ENCODE peak calls at places on chromosomes 11 and 22, in four cellular contexts. P, E, L and F are unnamed samples.

GRCh38 chr11:1112351-1113191 is 37.9 kb downstream of the MUC2 start:
- DNase-seq in E (no peak), L (no peak), P (no peak), F (peak)

GRCh38 chr22:41028841-41029240 is 63.6 kb upstream of the EP300 start:
- DNase-seq in P (no peak), E (peak), L (peak), F (no peak)

GRCh38 chr22:38432264-38432663 is 22.7 kb downstream of the KCNJ4 start:
- DNase-seq in P (no peak), L (no peak), E (no peak), F (no peak)

GRCh38 chr11:2316169-2316962 is 14.6 kb downstream of the TSPAN32 start:
- DNase-seq in E (no peak), P (no peak), L (no peak), F (no peak)

GRCh38 chr11:134765565-134765964 is 353.5 kb upstream of the B3GAT1 start:
- DNase-seq in P (no peak), L (no peak), E (no peak), F (no peak)

GRCh38 chr11:5929571-5929970 is 12.5 kb upstream of the OR56A3 start:
- DNase-seq in L (no peak), E (no peak), P (no peak), F (no peak)

GRCh38 chr11:13928566-13929251 is 33.8 kb upstream of the SPON1 start:
- DNase-seq in P (no peak), E (peak), L (peak), F (no peak)

GRCh38 chr11:131691558-131692041 is 321.2 kb downstream of the NTM start:
- DNase-seq in E (peak), P (no peak), L (peak), F (peak)

GRCh38 chr11:86442420-86442819 is 67.7 kb downstream of the CCDC81 start:
- DNase-seq in L (no peak), P (no peak), E (no peak), F (no peak)

GRCh38 chr11:59602432-59602831 is 13.1 kb downstream of the OSBP start:
- DNase-seq in P (no peak), L (no peak), E (no peak), F (no peak)

GRCh38 chr11:96200243-96200642 is 142.8 kb downstream of the MAML2 start:
- DNase-seq in L (no peak), E (peak), P (no peak), F (no peak)

GRCh38 chr11:41301023-41301422 is 158.4 kb downstream of the LRRC4C start:
- DNase-seq in E (peak), P (no peak), L (peak), F (no peak)

GRCh38 chr22:23697031-23697970 is 6.5 kb downstream of the RGL4 start:
- DNase-seq in E (no peak), L (no peak), P (no peak), F (no peak)
- TF ChIP-seq CTCF in E (no peak), L (no peak), P (no peak), F (no peak)

GRCh38 chr11:10916674-10917073 is 58.8 kb upstream of the ZBED5 start:
- DNase-seq in L (peak), P (no peak), E (no peak), F (no peak)
- TF ChIP-seq CTCF in L (no peak), P (no peak), E (no peak), F (no peak)

DNA sequence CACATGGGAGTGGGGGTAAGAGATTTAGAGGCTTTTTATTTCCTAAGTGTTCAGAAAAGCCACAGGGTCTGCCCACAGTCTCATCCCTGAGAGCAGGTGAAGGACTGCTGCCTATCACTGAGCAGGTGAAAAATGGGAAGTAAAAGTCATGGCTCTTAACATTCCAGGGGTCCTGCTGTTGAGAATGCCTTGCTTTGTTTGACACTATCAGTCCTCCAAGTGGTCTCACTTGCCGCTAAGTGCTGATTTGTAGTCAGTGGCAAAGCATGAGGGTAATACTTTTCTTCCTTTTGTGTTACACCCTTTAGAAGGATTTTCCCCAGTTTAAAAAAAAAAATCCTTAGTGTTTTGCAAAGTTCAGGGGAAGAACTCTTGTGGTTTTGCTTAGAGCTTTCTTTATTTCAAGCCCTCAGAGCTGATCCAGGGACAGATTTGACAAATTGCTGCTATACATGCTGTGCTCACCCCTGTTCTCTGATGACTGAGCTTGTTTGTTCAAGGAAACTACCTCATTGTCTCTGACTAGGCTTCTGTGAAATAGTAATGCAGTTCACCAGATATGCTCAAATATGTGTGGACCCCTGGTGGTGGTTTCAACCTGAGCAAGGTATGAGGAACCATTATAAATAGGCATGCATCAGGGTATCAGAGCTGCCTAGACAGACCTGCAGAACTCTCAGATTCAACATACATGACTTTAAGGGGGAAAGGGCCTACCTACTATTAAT is 141.0 kb downstream of the ARHGAP42 start:
- DNase-seq in L (peak), P (no peak), E (peak), F (no peak)
- TF ChIP-seq CTCF in L (peak), P (no peak), E (peak), F (peak)

DNA sequence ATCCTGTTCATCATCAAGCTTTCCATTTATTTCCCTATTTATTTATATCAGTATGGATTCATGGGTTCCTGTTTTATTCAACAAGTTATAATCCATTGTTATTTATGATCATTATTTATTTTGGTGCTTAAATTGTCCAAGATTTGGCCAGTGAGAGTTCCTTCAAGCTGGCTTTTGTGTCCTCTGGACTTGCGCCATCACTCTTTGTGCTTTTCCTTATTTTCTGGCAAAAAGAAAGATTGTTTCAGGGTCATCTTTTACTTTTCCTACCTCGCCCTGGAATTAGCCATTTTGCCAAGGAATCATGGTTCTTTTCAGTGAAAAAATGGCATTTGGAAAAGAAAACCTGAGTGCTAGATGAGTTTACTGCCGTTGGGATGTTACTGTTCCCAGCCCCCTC is 193.4 kb downstream of the ADAMTS15 start:
- DNase-seq in L (no peak), E (no peak), P (no peak), F (no peak)
- TF ChIP-seq CTCF in L (no peak), E (no peak), P (no peak), F (no peak)